ENCODE peak calls at places on chromosome 17, in nine cellular contexts. W is Panc1; J is lower lobe of right lung; U is AG10803; G is CD8-positive, alpha-beta T cell; T is uterus; L is cardiac muscle cell; Q is heart right ventricle; Z is left ventricle myocardium inferior. P is an unnamed sample.

GRCh38 chr17:70905796-70906195 is 736.5 kb downstream of the KCNJ2 start:
- DNase-seq in W (no peak), J (no peak), U (peak; percentile 99), G (no peak), T (no peak), L (no peak), Q (peak; percentile 22), Z (peak; percentile 46), P (peak; percentile 76)

GRCh38 chr17:82092094-82092586 is 5.9 kb downstream of the FASN start:
- DNase-seq in W (no peak), J (no peak), U (no peak), G (no peak), T (no peak), L (no peak), Q (no peak), Z (peak; percentile 10), P (no peak)

GRCh38 chr17:8911205-8911604 is 43.7 kb upstream of the PIK3R6 start:
- DNase-seq in W (no peak), J (no peak), U (no peak), G (no peak), T (no peak), L (no peak), Q (no peak), Z (no peak), P (no peak)

GRCh38 chr17:41098476-41098875 is 534 bp upstream of the KRTAP4-8 start:
- DNase-seq in W (no peak), J (no peak), U (peak; percentile 62), G (no peak), T (no peak), L (no peak), Q (no peak), Z (no peak), P (no peak)

GRCh38 chr17:81551458-81552243 is 502 bp downstream of the FAAP100 start:
- DNase-seq in W (no peak), J (no peak), U (peak; percentile 27), G (no peak), T (no peak), L (peak; percentile 43), Q (peak; percentile 27), Z (no peak), P (no peak)

GRCh38 chr17:57294075-57294474 is 37.8 kb downstream of the MSI2 start:
- DNase-seq in W (no peak), J (no peak), U (no peak), G (no peak), T (no peak), L (no peak), Q (no peak), Z (no peak), P (no peak)

GRCh38 chr17:30788918-30789317 is 35.6 kb downstream of the CRLF3 start:
- DNase-seq in W (no peak), J (no peak), U (peak; percentile 82), G (no peak), T (no peak), L (no peak), Q (no peak), Z (no peak), P (no peak)

GRCh38 chr17:28972437-28972836 is 21.1 kb upstream of the PHF12 start:
- DNase-seq in W (no peak), J (no peak), U (peak; percentile 71), G (no peak), T (no peak), L (no peak), Q (no peak), Z (no peak), P (no peak)

GRCh38 chr17:57170866-57171265 is 85.5 kb upstream of the MSI2 start:
- DNase-seq in W (no peak), J (no peak), U (no peak), G (no peak), T (no peak), L (no peak), Q (no peak), Z (no peak), P (no peak)

GRCh38 chr17:46896991-46897390 is 26.0 kb upstream of the GOSR2 start:
- DNase-seq in W (no peak), J (no peak), U (no peak), G (no peak), T (no peak), L (no peak), Q (no peak), Z (no peak), P (no peak)

GRCh38 chr17:66938656-66939055 is 25.9 kb upstream of the CACNG4 start:
- DNase-seq in W (no peak), J (no peak), U (no peak), G (no peak), T (no peak), L (no peak), Q (no peak), Z (no peak), P (no peak)

GRCh38 chr17:74280093-74280513 is 6.1 kb downstream of the DNAI2 start:
- DNase-seq in W (no peak), J (peak; percentile 55), U (no peak), G (peak; percentile 35), T (no peak), L (no peak), Q (no peak), Z (peak; percentile 42), P (no peak)

GRCh38 chr17:41442772-41443171 is 2.0 kb upstream of the KRT38 start:
- DNase-seq in W (no peak), J (no peak), U (peak; percentile 96), G (no peak), T (no peak), L (no peak), Q (no peak), Z (no peak), P (peak; percentile 60)

GRCh38 chr17:49748223-49748622 is 15.7 kb downstream of the FAM117A start:
- DNase-seq in W (no peak), J (no peak), U (no peak), G (peak; percentile 28), T (no peak), L (no peak), Q (no peak), Z (no peak), P (no peak)

GRCh38 chr17:78407387-78407990 is 29.0 kb downstream of the PGS1 start:
- DNase-seq in W (no peak), J (no peak), U (no peak), G (no peak), T (no peak), L (peak; percentile 42), Q (no peak), Z (no peak), P (no peak)

GRCh38 chr17:65297384-65297783 is 160.2 kb downstream of the RGS9 start:
- DNase-seq in W (no peak), J (no peak), U (peak; percentile 84), G (no peak), T (no peak), L (no peak), Q (no peak), Z (no peak), P (no peak)

GRCh38 chr17:41338961-41339485 is 11.6 kb downstream of the KRT33A start:
- DNase-seq in W (no peak), J (no peak), U (peak; percentile 72), G (peak; percentile 41), T (no peak), L (no peak), Q (no peak), Z (no peak), P (no peak)

GRCh38 chr17:38868095-38868967 is 1.5 kb upstream of the LASP1 start:
- DNase-seq in W (no peak), J (no peak), U (peak; percentile 55), G (no peak), T (peak; percentile 70), L (peak; percentile 20), Q (peak; percentile 67), Z (peak; percentile 77), P (no peak)

GRCh38 chr17:34757106-34757505 is 177.7 kb downstream of the TMEM132E start:
- DNase-seq in W (no peak), J (no peak), U (no peak), G (no peak), T (no peak), L (no peak), Q (no peak), Z (no peak), P (no peak)

GRCh38 chr17:60165223-60165622 is 15.4 kb downstream of the CA4 start:
- DNase-seq in W (no peak), J (no peak), U (no peak), G (no peak), T (no peak), L (no peak), Q (no peak), Z (no peak), P (no peak)
- TF ChIP-seq CTCF in W (no peak), J (no peak), U (no peak), G (no peak), T (no peak), L (no peak), Q (no peak), Z (no peak), P (no peak)

GRCh38 chr17:39951924-39952664 is 10.7 kb upstream of the GSDMA start:
- DNase-seq in W (no peak), J (peak; percentile 63), U (no peak), G (no peak), T (peak; percentile 50), L (no peak), Q (peak; percentile 30), Z (no peak), P (no peak)
- H3K4me3 ChIP-seq in W (peak overlapping the region; percentile 62), J (peak overlapping the region; percentile 53), U (peak overlapping the region; percentile 60), G (peak overlapping the region; percentile 66), T (peak overlapping the region; percentile 29), L (peak overlapping the region; percentile 9), Q (peak overlapping the region; percentile 37), Z (peak overlapping the region; percentile 64), P (peak overlapping the region; percentile 48)

DNA sequence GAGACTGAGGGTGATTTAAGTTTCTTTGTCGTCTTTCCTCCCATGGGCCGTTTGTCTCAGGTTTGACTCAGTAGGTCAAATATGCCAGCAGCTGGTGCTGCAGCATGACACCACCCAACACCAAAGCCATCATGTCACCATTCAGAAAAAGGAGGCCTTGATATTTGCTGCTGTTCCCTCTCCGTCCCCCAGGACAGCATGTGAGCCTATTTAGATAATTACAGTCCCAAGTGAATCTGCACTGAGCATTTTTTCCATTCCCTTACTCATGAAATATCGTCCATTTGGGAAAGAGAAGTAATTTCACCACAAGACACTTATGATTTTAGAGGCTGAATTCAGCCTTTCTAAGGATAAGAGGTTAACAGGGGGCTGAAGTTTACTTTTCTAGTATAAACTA is 62.2 kb upstream of the ADORA2B start:
- DNase-seq in W (no peak), J (no peak), U (no peak), G (no peak), T (no peak), L (no peak), Q (no peak), Z (no peak), P (no peak)
- TF ChIP-seq CTCF in W (no peak), J (no peak), U (no peak), G (no peak), T (no peak), L (no peak), Q (no peak), Z (peak; percentile 15), P (no peak)

DNA sequence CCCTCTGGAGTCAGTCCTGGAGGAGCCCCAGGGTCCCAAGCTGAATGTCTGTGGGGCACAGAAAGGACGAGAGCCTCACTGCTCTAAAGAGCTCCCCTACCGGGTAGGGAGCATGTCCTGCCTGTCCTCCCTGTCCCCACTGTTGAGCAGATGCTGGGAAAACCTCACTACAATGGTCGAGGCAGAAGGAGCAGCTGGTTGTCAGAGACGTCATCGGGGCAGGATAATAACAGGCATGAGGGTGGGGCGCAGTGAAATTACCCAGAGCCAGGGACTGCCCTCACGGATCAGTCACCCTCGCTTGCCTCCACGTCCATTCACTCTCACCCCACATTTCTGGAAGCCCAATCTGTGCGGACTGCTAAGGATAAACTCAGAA is 538 bp downstream of the TM4SF5 start:
- DNase-seq in W (no peak), J (no peak), U (no peak), G (no peak), T (no peak), L (no peak), Q (no peak), Z (no peak), P (no peak)
- H3K4me3 ChIP-seq in W (no peak overlapping the region), J (no peak overlapping the region), U (no peak overlapping the region), G (no peak overlapping the region), T (no peak overlapping the region), L (no peak overlapping the region), Q (no peak overlapping the region), Z (no peak overlapping the region), P (no peak overlapping the region)

P was measured in AG09309.